ENCODE peak calls at places on chromosomes 3 and 15, in seven cellular contexts. One of them, this sample, is unnamed.

GRCh38 chr15:26128611-26129140 is 265.5 kb upstream of the ATP10A start:
- DNase-seq in brain microvascular endothelial cell: no peak
- DNase-seq in ovary: no peak
- DNase-seq in HFF-Myc: no peak
- DNase-seq in AG09309: no peak
- DNase-seq in A673: no peak
- DNase-seq in AG09319: no peak
- DNase-seq in this sample: no peak

GRCh38 chr3:123687286-123687685 is 102.4 kb upstream of the HACD2 start:
- DNase-seq in brain microvascular endothelial cell: no peak
- DNase-seq in ovary: peak
- DNase-seq in HFF-Myc: no peak
- DNase-seq in AG09309: no peak
- DNase-seq in A673: no peak
- DNase-seq in AG09319: no peak
- DNase-seq in this sample: no peak

GRCh38 chr3:158725348-158725966 is 6.8 kb downstream of the RARRES1 start:
- DNase-seq in brain microvascular endothelial cell: peak
- DNase-seq in ovary: peak
- DNase-seq in HFF-Myc: peak
- DNase-seq in AG09309: peak
- DNase-seq in A673: no peak
- DNase-seq in AG09319: peak
- DNase-seq in this sample: no peak

GRCh38 chr3:123686254-123686653 is 101.4 kb upstream of the HACD2 start:
- DNase-seq in brain microvascular endothelial cell: no peak
- DNase-seq in ovary: no peak
- DNase-seq in HFF-Myc: no peak
- DNase-seq in AG09309: no peak
- DNase-seq in A673: no peak
- DNase-seq in AG09319: no peak
- DNase-seq in this sample: no peak

GRCh38 chr3:58899159-58899952 is 150.5 kb downstream of the CFAP20DC start:
- DNase-seq in brain microvascular endothelial cell: no peak
- DNase-seq in ovary: peak
- DNase-seq in HFF-Myc: peak
- DNase-seq in AG09309: no peak
- DNase-seq in A673: no peak
- DNase-seq in AG09319: peak
- DNase-seq in this sample: no peak

GRCh38 chr3:152235709-152236298 is 32.9 kb upstream of the MBNL1 start:
- DNase-seq in brain microvascular endothelial cell: peak
- DNase-seq in ovary: no peak
- DNase-seq in HFF-Myc: no peak
- DNase-seq in AG09309: no peak
- DNase-seq in A673: peak
- DNase-seq in AG09319: no peak
- DNase-seq in this sample: no peak

GRCh38 chr3:62493116-62493801 is 119.9 kb upstream of the FEZF2 start:
- DNase-seq in brain microvascular endothelial cell: no peak
- DNase-seq in ovary: no peak
- DNase-seq in HFF-Myc: no peak
- DNase-seq in AG09309: no peak
- DNase-seq in A673: peak
- DNase-seq in AG09319: no peak
- DNase-seq in this sample: no peak

GRCh38 chr3:49908378-49909199 is 4.9 kb upstream of the MST1R start:
- DNase-seq in brain microvascular endothelial cell: peak
- DNase-seq in ovary: no peak
- DNase-seq in HFF-Myc: no peak
- DNase-seq in AG09309: no peak
- DNase-seq in A673: no peak
- DNase-seq in AG09319: no peak
- DNase-seq in this sample: no peak

GRCh38 chr3:127772273-127772672 is 50.0 kb downstream of the MGLL start:
- DNase-seq in brain microvascular endothelial cell: no peak
- DNase-seq in ovary: no peak
- DNase-seq in HFF-Myc: no peak
- DNase-seq in AG09309: no peak
- DNase-seq in A673: no peak
- DNase-seq in AG09319: no peak
- DNase-seq in this sample: no peak

GRCh38 chr15:53580371-53580770 is 179.1 kb downstream of the WDR72 start:
- DNase-seq in brain microvascular endothelial cell: no peak
- DNase-seq in ovary: no peak
- DNase-seq in HFF-Myc: no peak
- DNase-seq in AG09309: no peak
- DNase-seq in A673: no peak
- DNase-seq in AG09319: no peak
- DNase-seq in this sample: no peak

GRCh38 chr15:68515371-68516095 is 63.3 kb upstream of the CORO2B start:
- DNase-seq in brain microvascular endothelial cell: no peak
- DNase-seq in ovary: no peak
- DNase-seq in HFF-Myc: no peak
- DNase-seq in AG09309: no peak
- DNase-seq in A673: no peak
- DNase-seq in AG09319: no peak
- DNase-seq in this sample: no peak

GRCh38 chr3:112582242-112582874 is 20.5 kb downstream of the SLC35A5 start:
- DNase-seq in brain microvascular endothelial cell: peak
- DNase-seq in ovary: peak
- DNase-seq in HFF-Myc: no peak
- DNase-seq in AG09309: peak
- DNase-seq in A673: peak
- DNase-seq in AG09319: no peak
- DNase-seq in this sample: peak

GRCh38 chr15:81029416-81030367 is 29.0 kb downstream of the TLNRD1 start:
- DNase-seq in brain microvascular endothelial cell: no peak
- DNase-seq in ovary: no peak
- DNase-seq in HFF-Myc: no peak
- DNase-seq in AG09309: no peak
- DNase-seq in A673: no peak
- DNase-seq in AG09319: no peak
- DNase-seq in this sample: no peak

GRCh38 chr3:127881586-127881985 is 33.4 kb upstream of the KBTBD12 start:
- DNase-seq in brain microvascular endothelial cell: no peak
- DNase-seq in ovary: no peak
- DNase-seq in HFF-Myc: no peak
- DNase-seq in AG09309: no peak
- DNase-seq in A673: no peak
- DNase-seq in AG09319: no peak
- DNase-seq in this sample: no peak

GRCh38 chr15:71780349-71780976 is 29.9 kb upstream of the NR2E3 start:
- DNase-seq in brain microvascular endothelial cell: peak
- DNase-seq in ovary: peak
- DNase-seq in HFF-Myc: peak
- DNase-seq in AG09309: peak
- DNase-seq in A673: peak
- DNase-seq in AG09319: peak
- DNase-seq in this sample: peak

GRCh38 chr3:124565551-124565950 is 164.7 kb upstream of the UMPS start:
- DNase-seq in brain microvascular endothelial cell: no peak
- DNase-seq in ovary: no peak
- DNase-seq in HFF-Myc: no peak
- DNase-seq in AG09309: no peak
- DNase-seq in A673: no peak
- DNase-seq in AG09319: no peak
- DNase-seq in this sample: no peak

GRCh38 chr3:2098398-2099027 is at the start of gene CNTN4:
- DNase-seq in brain microvascular endothelial cell: no peak
- DNase-seq in ovary: peak
- DNase-seq in HFF-Myc: no peak
- DNase-seq in AG09309: no peak
- DNase-seq in A673: peak
- DNase-seq in AG09319: no peak
- DNase-seq in this sample: peak

GRCh38 chr3:113485161-113485609 is 29.8 kb downstream of the SPICE1 start:
- DNase-seq in brain microvascular endothelial cell: no peak
- DNase-seq in ovary: no peak
- DNase-seq in HFF-Myc: no peak
- DNase-seq in AG09309: no peak
- DNase-seq in A673: no peak
- DNase-seq in AG09319: no peak
- DNase-seq in this sample: no peak

GRCh38 chr3:57788624-57789018 is 32.5 kb downstream of the SLMAP start:
- DNase-seq in brain microvascular endothelial cell: no peak
- DNase-seq in ovary: no peak
- DNase-seq in HFF-Myc: no peak
- DNase-seq in AG09309: no peak
- DNase-seq in A673: no peak
- DNase-seq in AG09319: no peak
- DNase-seq in this sample: no peak

GRCh38 chr3:40810813-40811212 is 286.1 kb downstream of the ZNF621 start:
- DNase-seq in brain microvascular endothelial cell: no peak
- DNase-seq in ovary: no peak
- DNase-seq in HFF-Myc: no peak
- DNase-seq in AG09309: no peak
- DNase-seq in A673: no peak
- DNase-seq in AG09319: no peak
- DNase-seq in this sample: no peak

GRCh38 chr3:44482721-44483120 is 5.3 kb upstream of the ZNF445 start:
- DNase-seq in brain microvascular endothelial cell: no peak
- DNase-seq in ovary: no peak
- DNase-seq in HFF-Myc: no peak
- DNase-seq in AG09309: no peak
- DNase-seq in A673: no peak
- DNase-seq in AG09319: no peak
- DNase-seq in this sample: no peak

GRCh38 chr15:67820147-67820991 is 4.9 kb upstream of the SKOR1 start:
- DNase-seq in brain microvascular endothelial cell: no peak
- DNase-seq in ovary: no peak
- DNase-seq in HFF-Myc: no peak
- DNase-seq in AG09309: no peak
- DNase-seq in A673: no peak
- DNase-seq in AG09319: no peak
- DNase-seq in this sample: no peak

GRCh38 chr3:72227536-72228070 is 442.7 kb upstream of the PROK2 start:
- DNase-seq in brain microvascular endothelial cell: no peak
- DNase-seq in ovary: no peak
- DNase-seq in HFF-Myc: no peak
- DNase-seq in AG09309: no peak
- DNase-seq in A673: no peak
- DNase-seq in AG09319: no peak
- DNase-seq in this sample: no peak

GRCh38 chr15:39685999-39686613 is 96.5 kb downstream of the FSIP1 start:
- DNase-seq in brain microvascular endothelial cell: peak
- DNase-seq in ovary: peak
- DNase-seq in HFF-Myc: no peak
- DNase-seq in AG09309: no peak
- DNase-seq in A673: peak
- DNase-seq in AG09319: peak
- DNase-seq in this sample: peak
- TF ChIP-seq CTCF in brain microvascular endothelial cell: peak
- TF ChIP-seq CTCF in ovary: no peak
- TF ChIP-seq CTCF in HFF-Myc: peak
- TF ChIP-seq CTCF in AG09309: peak
- TF ChIP-seq CTCF in A673: peak
- TF ChIP-seq CTCF in AG09319: peak
- TF ChIP-seq CTCF in this sample: peak

GRCh38 chr15:28919201-28919627 is 33.4 kb downstream of the APBA2 start:
- DNase-seq in brain microvascular endothelial cell: no peak
- DNase-seq in ovary: no peak
- DNase-seq in HFF-Myc: no peak
- DNase-seq in AG09309: no peak
- DNase-seq in A673: no peak
- DNase-seq in AG09319: no peak
- DNase-seq in this sample: no peak

GRCh38 chr15:28915935-28916334 is 30.2 kb downstream of the APBA2 start:
- DNase-seq in brain microvascular endothelial cell: no peak
- DNase-seq in ovary: no peak
- DNase-seq in HFF-Myc: no peak
- DNase-seq in AG09309: no peak
- DNase-seq in A673: no peak
- DNase-seq in AG09319: no peak
- DNase-seq in this sample: no peak

GRCh38 chr15:28919679-28920655 is 34.2 kb downstream of the APBA2 start:
- DNase-seq in brain microvascular endothelial cell: no peak
- DNase-seq in ovary: no peak
- DNase-seq in HFF-Myc: no peak
- DNase-seq in AG09309: no peak
- DNase-seq in A673: no peak
- DNase-seq in AG09319: no peak
- DNase-seq in this sample: no peak

GRCh38 chr15:28917791-28918140 is 32.0 kb downstream of the APBA2 start:
- DNase-seq in brain microvascular endothelial cell: no peak
- DNase-seq in ovary: no peak
- DNase-seq in HFF-Myc: no peak
- DNase-seq in AG09309: no peak
- DNase-seq in A673: no peak
- DNase-seq in AG09319: no peak
- DNase-seq in this sample: no peak

GRCh38 chr15:28918141-28918983 is 32.6 kb downstream of the APBA2 start:
- DNase-seq in brain microvascular endothelial cell: no peak
- DNase-seq in ovary: no peak
- DNase-seq in HFF-Myc: no peak
- DNase-seq in AG09309: no peak
- DNase-seq in A673: no peak
- DNase-seq in AG09319: no peak
- DNase-seq in this sample: peak
- TF ChIP-seq CTCF in brain microvascular endothelial cell: peak
- TF ChIP-seq CTCF in ovary: no peak
- TF ChIP-seq CTCF in HFF-Myc: no peak
- TF ChIP-seq CTCF in AG09309: no peak
- TF ChIP-seq CTCF in A673: no peak
- TF ChIP-seq CTCF in AG09319: no peak
- TF ChIP-seq CTCF in this sample: peak

GRCh38 chr3:52472239-52472783 is 16.9 kb downstream of the NISCH start:
- DNase-seq in brain microvascular endothelial cell: no peak
- DNase-seq in ovary: no peak
- DNase-seq in HFF-Myc: no peak
- DNase-seq in AG09309: no peak
- DNase-seq in A673: no peak
- DNase-seq in AG09319: no peak
- DNase-seq in this sample: no peak
- TF ChIP-seq CTCF in brain microvascular endothelial cell: no peak
- TF ChIP-seq CTCF in ovary: no peak
- TF ChIP-seq CTCF in HFF-Myc: no peak
- TF ChIP-seq CTCF in AG09309: no peak
- TF ChIP-seq CTCF in A673: no peak
- TF ChIP-seq CTCF in AG09319: no peak
- TF ChIP-seq CTCF in this sample: no peak

DNA sequence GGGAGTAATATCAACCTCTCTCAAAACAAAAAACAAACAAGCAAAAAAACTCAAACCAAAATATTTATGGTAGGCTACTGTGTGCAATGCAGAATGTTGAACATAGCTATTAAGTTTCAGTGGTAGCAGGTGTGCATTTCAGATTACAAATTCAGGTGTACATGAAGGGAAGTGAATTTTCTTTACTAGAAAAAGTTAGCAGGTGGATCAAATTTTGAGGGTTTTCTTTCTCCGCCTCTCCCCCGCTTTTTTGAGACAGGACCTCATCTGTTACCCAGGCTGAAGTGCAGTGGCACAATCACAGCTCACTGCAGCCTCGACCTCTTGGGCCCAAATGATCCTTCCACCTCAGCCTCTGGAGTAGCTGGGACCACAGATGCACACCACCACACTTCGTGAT is 109.7 kb upstream of the GOLIM4 start:
- DNase-seq in brain microvascular endothelial cell: no peak
- DNase-seq in ovary: no peak
- DNase-seq in HFF-Myc: no peak
- DNase-seq in AG09309: no peak
- DNase-seq in A673: no peak
- DNase-seq in AG09319: no peak
- DNase-seq in this sample: no peak
- TF ChIP-seq CTCF in brain microvascular endothelial cell: no peak
- TF ChIP-seq CTCF in ovary: no peak
- TF ChIP-seq CTCF in HFF-Myc: no peak
- TF ChIP-seq CTCF in AG09309: no peak
- TF ChIP-seq CTCF in A673: no peak
- TF ChIP-seq CTCF in AG09319: no peak
- TF ChIP-seq CTCF in this sample: no peak

This sample was measured in neural crest cell.